ENCODE peak calls at places on chromosomes 3 and 15, in ten cellular contexts. X, Y, J, L, Q, D, M, K, R and B are unnamed samples.
A peak's percentile ranks its signal among the peaks of the same experiment; 100 is the strongest.

GRCh38 chr3:138180375-138181029 is 5.8 kb upstream of the DBR1 start:
- DNase-seq in X (peak; percentile 45), Y (no peak), J (peak; percentile 58), L (no peak), Q (no peak), D (peak; percentile 59), M (no peak), K (peak; percentile 26), R (peak; percentile 29), B (peak; percentile 71)

GRCh38 chr15:56019060-56019793 is 25.8 kb upstream of the NEDD4 start:
- DNase-seq in X (no peak), Y (no peak), J (peak; percentile 70), L (no peak), Q (no peak), D (no peak), M (no peak), K (no peak), R (no peak), B (no peak)

GRCh38 chr3:169244119-169244864 is 419.2 kb downstream of the MECOM start:
- DNase-seq in X (no peak), Y (no peak), J (no peak), L (no peak), Q (no peak), D (no peak), M (no peak), K (no peak), R (no peak), B (peak; percentile 21)

GRCh38 chr3:36525115-36525711 is 144.9 kb downstream of the STAC start:
- DNase-seq in X (peak; percentile 57), Y (no peak), J (peak; percentile 70), L (no peak), Q (no peak), D (peak; percentile 80), M (no peak), K (no peak), R (no peak), B (no peak)

GRCh38 chr3:170007031-170007663 is 30.6 kb upstream of the GPR160 start:
- DNase-seq in X (no peak), Y (no peak), J (peak; percentile 31), L (peak; percentile 22), Q (no peak), D (no peak), M (no peak), K (no peak), R (peak; percentile 12), B (no peak)

GRCh38 chr3:69282191-69282590 is 103.7 kb downstream of the FRMD4B start:
- DNase-seq in X (no peak), Y (no peak), J (no peak), L (no peak), Q (no peak), D (peak; percentile 35), M (no peak), K (no peak), R (peak; percentile 56), B (no peak)

GRCh38 chr3:187242435-187242834 is 45.1 kb downstream of the RTP1 start:
- DNase-seq in X (no peak), Y (no peak), J (no peak), L (no peak), Q (no peak), D (no peak), M (no peak), K (no peak), R (no peak), B (no peak)

GRCh38 chr15:63497642-63498100 is 6.7 kb upstream of the USP3 start:
- DNase-seq in X (no peak), Y (no peak), J (no peak), L (no peak), Q (no peak), D (no peak), M (no peak), K (peak; percentile 74), R (peak; percentile 79), B (no peak)

GRCh38 chr3:100045696-100046095 is 68.6 kb downstream of the FILIP1L start:
- DNase-seq in X (no peak), Y (no peak), J (peak; percentile 31), L (peak; percentile 62), Q (no peak), D (peak; percentile 14), M (no peak), K (peak; percentile 56), R (no peak), B (no peak)

GRCh38 chr15:96051598-96051997 is 278.9 kb upstream of the NR2F2 start:
- DNase-seq in X (no peak), Y (no peak), J (peak; percentile 6), L (no peak), Q (no peak), D (no peak), M (no peak), K (no peak), R (no peak), B (no peak)

GRCh38 chr3:184532940-184533732 is 28.4 kb upstream of the EPHB3 start:
- DNase-seq in X (no peak), Y (no peak), J (no peak), L (no peak), Q (no peak), D (no peak), M (no peak), K (no peak), R (no peak), B (no peak)

GRCh38 chr3:142272200-142272891 is 47.0 kb upstream of the GK5 start:
- DNase-seq in X (no peak), Y (no peak), J (no peak), L (no peak), Q (no peak), D (no peak), M (no peak), K (no peak), R (no peak), B (no peak)

GRCh38 chr15:59570364-59570763 is 41.2 kb upstream of the GCNT3 start:
- DNase-seq in X (no peak), Y (no peak), J (peak; percentile 98), L (no peak), Q (no peak), D (peak; percentile 73), M (no peak), K (peak; percentile 67), R (no peak), B (no peak)

GRCh38 chr15:96325579-96326331 is 4.7 kb upstream of the NR2F2 start:
- DNase-seq in X (peak; percentile 56), Y (no peak), J (peak; percentile 77), L (no peak), Q (no peak), D (peak; percentile 81), M (no peak), K (no peak), R (no peak), B (no peak)

GRCh38 chr3:89572261-89572660 is 464.8 kb downstream of the EPHA3 start:
- DNase-seq in X (no peak), Y (no peak), J (peak; percentile 12), L (no peak), Q (no peak), D (peak; percentile 57), M (no peak), K (no peak), R (no peak), B (no peak)

GRCh38 chr3:8450618-8451017 is 51.0 kb upstream of the LMCD1 start:
- DNase-seq in X (peak; percentile 11), Y (no peak), J (no peak), L (no peak), Q (no peak), D (no peak), M (no peak), K (no peak), R (no peak), B (no peak)

GRCh38 chr3:103794656-103795055 is 1359.8 kb downstream of the ZPLD1 start:
- DNase-seq in X (peak; percentile 17), Y (no peak), J (no peak), L (no peak), Q (no peak), D (peak; percentile 25), M (no peak), K (no peak), R (no peak), B (no peak)

GRCh38 chr3:32487781-32488526 is 14.7 kb downstream of the CMTM6 start:
- DNase-seq in X (no peak), Y (no peak), J (no peak), L (no peak), Q (no peak), D (no peak), M (no peak), K (no peak), R (no peak), B (no peak)

GRCh38 chr15:90681480-90681879 is 35.7 kb upstream of the BLM start:
- DNase-seq in X (no peak), Y (no peak), J (peak; percentile 22), L (no peak), Q (no peak), D (peak; percentile 69), M (peak; percentile 32), K (no peak), R (no peak), B (no peak)